ENCODE peak calls at places on chromosomes 5 and 9, in eight cellular contexts. H is endothelial cell of umbilical vein, W is heart left ventricle, O is stomach, V is IMR-90, E is HCT116, U is uterus, A is tibial nerve. X is an unnamed sample.
A peak's percentile ranks its signal among the peaks of the same experiment; 100 is the strongest.

GRCh38 chr9:70030156-70030555 is 13.5 kb upstream of the MAMDC2 start:
- DNase-seq in H (peak; percentile 39), W (no peak), O (no peak), V (no peak), E (no peak), U (no peak), A (no peak), X (no peak)

GRCh38 chr5:133409210-133409674 is 203.1 kb downstream of the FSTL4 start:
- DNase-seq in H (no peak), W (no peak), O (no peak), V (no peak), E (no peak), U (no peak), A (no peak), X (no peak)

GRCh38 chr5:133130387-133131118 is 78.7 kb downstream of the HSPA4 start:
- DNase-seq in H (peak; percentile 14), W (no peak), O (no peak), V (no peak), E (peak; percentile 53), U (no peak), A (no peak), X (no peak)

GRCh38 chr9:87387351-87388055 is 110.2 kb upstream of the DAPK1 start:
- DNase-seq in H (no peak), W (no peak), O (no peak), V (no peak), E (no peak), U (no peak), A (no peak), X (no peak)

GRCh38 chr5:171336486-171337206 is 27.6 kb downstream of the TLX3 start:
- DNase-seq in H (peak; percentile 73), W (peak; percentile 26), O (peak; percentile 36), V (peak; percentile 64), E (peak; percentile 42), U (peak; percentile 24), A (no peak), X (no peak)

GRCh38 chr9:76564300-76564699 is 105.3 kb downstream of the GCNT1 start:
- DNase-seq in H (peak; percentile 89), W (no peak), O (no peak), V (peak; percentile 47), E (no peak), U (no peak), A (no peak), X (no peak)

GRCh38 chr5:133425183-133425582 is 187.2 kb downstream of the FSTL4 start:
- DNase-seq in H (no peak), W (no peak), O (no peak), V (no peak), E (no peak), U (no peak), A (no peak), X (no peak)

GRCh38 chr5:157772077-157772613 is 28.6 kb downstream of the LSM11 start:
- DNase-seq in H (no peak), W (no peak), O (no peak), V (no peak), E (no peak), U (no peak), A (no peak), X (no peak)

GRCh38 chr5:138065102-138065501 is 18.7 kb upstream of the WNT8A start:
- DNase-seq in H (no peak), W (no peak), O (no peak), V (no peak), E (no peak), U (no peak), A (no peak), X (no peak)

GRCh38 chr9:120901704-120902103 is 24.7 kb upstream of the PHF19 start:
- DNase-seq in H (no peak), W (no peak), O (no peak), V (no peak), E (no peak), U (no peak), A (no peak), X (no peak)

GRCh38 chr9:71285191-71285656 is 163.8 kb upstream of the TRPM3 start:
- DNase-seq in H (peak; percentile 73), W (peak; percentile 31), O (no peak), V (peak; percentile 54), E (peak; percentile 43), U (no peak), A (no peak), X (no peak)

GRCh38 chr5:141258948-141259347 is 13.8 kb downstream of the PCDHB15 start:
- DNase-seq in H (no peak), W (no peak), O (no peak), V (no peak), E (no peak), U (no peak), A (no peak), X (no peak)
- H3K9me3 ChIP-seq in H (peaks cover 6% of the 10 kb centered on the region), W (peaks cover 100% of the 10 kb centered on the region), O (peaks cover 100% of the 10 kb centered on the region), V (peaks cover 40% of the 10 kb centered on the region), E (peaks cover 24% of the 10 kb centered on the region), U (no peaks in the 10 kb centered on the region), A (peaks cover 4% of the 10 kb centered on the region), X (peaks cover 73% of the 10 kb centered on the region)

DNA sequence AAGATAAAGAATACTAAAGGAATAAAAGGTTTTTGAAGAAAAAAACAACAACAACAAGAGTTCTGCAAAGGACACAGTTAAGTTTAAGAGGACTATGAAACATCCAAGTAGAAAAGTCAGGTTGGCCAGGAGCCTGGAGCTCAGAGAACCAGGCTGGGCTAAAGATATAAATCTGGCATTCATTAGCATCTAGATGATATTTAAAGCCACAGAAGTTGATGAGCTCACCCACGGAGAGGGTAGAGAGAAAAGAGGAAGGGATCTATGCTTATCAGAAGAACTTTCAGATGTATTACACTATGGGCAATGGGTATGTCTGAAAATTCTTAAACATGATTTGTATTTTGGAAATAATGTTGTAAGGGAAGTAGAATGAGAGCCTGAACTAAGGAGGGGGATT is 9.9 kb downstream of the MIER3 start:
- DNase-seq in H (no peak), W (no peak), O (no peak), V (peak; percentile 55), E (no peak), U (no peak), A (no peak), X (no peak)
- TF ChIP-seq POLR2A in H (no peak), W (no peak), O (no peak), V (no peak), E (no peak), U (no peak), A (no peak), X (no peak)

GRCh38 chr9:35737143-35737542 is 4.7 kb downstream of the CREB3 start:
- DNase-seq in H (no peak), W (peak; percentile 23), O (no peak), V (no peak), E (no peak), U (no peak), A (no peak), X (no peak)

GRCh38 chr9:35738924-35739323 is 6.5 kb downstream of the CREB3 start:
- DNase-seq in H (no peak), W (no peak), O (no peak), V (no peak), E (no peak), U (no peak), A (no peak), X (no peak)

GRCh38 chr9:35736201-35736633 is 3.8 kb downstream of the CREB3 start:
- DNase-seq in H (peak; percentile 87), W (peak; percentile 66), O (peak; percentile 75), V (peak; percentile 79), E (peak; percentile 64), U (no peak), A (peak; percentile 46), X (peak; percentile 64)

GRCh38 chr9:35740243-35740642 is 7.8 kb downstream of the CREB3 start:
- DNase-seq in H (no peak), W (no peak), O (no peak), V (no peak), E (no peak), U (no peak), A (no peak), X (no peak)

DNA sequence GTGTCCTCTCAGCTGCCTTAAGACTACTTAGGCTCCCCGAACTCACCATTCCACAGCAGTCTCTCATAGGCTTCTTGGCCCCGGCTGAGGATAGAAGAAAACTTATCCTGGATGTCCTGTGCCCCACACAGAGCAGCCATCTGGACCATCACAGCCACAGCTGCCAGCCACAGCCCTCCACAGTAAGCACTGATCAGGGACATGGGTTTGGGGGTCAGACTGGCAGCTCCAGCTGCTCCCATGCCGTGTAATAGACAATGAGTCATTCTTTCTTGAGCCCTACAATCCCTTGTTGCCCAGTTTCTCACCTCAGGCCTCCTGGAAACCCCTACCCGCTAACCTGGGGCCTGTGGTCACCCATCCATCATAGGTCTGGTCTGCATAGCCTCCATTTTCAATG is 5.7 kb downstream of the CREB3 start:
- DNase-seq in H (no peak), W (no peak), O (no peak), V (no peak), E (no peak), U (no peak), A (no peak), X (no peak)
- TF ChIP-seq CTCF in H (no peak), W (no peak), O (no peak), V (no peak), E (no peak), U (no peak), A (no peak), X (no peak)

GRCh38 chr5:124301850-124302249 is 444.6 kb downstream of the ZNF608 start:
- DNase-seq in H (no peak), W (no peak), O (no peak), V (peak; percentile 72), E (no peak), U (no peak), A (no peak), X (no peak)

GRCh38 chr5:124302504-124302903 is 443.9 kb downstream of the ZNF608 start:
- DNase-seq in H (no peak), W (no peak), O (no peak), V (peak; percentile 68), E (no peak), U (no peak), A (no peak), X (no peak)

GRCh38 chr5:124301222-124301621 is 445.2 kb downstream of the ZNF608 start:
- DNase-seq in H (no peak), W (no peak), O (no peak), V (no peak), E (no peak), U (no peak), A (no peak), X (no peak)

DNA sequence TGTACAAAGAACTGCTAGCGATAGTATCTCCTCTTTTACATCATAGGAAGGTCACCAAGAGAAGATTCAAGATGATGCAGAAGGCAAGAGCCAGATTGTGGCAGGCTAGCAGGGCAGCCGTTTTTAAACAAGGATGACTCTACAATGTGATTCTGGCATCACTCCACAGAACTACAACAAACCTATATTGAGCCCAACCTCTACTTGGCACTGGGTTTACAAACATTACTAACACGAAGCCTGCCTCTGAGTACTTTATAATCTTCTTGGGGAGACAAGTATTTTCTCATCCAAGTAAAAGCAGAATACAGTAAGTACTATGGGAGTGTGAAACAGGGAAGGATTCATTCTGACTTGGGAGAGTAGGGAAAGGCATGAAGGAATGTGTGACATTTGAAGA is 448.6 kb downstream of the ZNF608 start:
- DNase-seq in H (no peak), W (no peak), O (no peak), V (no peak), E (no peak), U (no peak), A (no peak), X (no peak)
- H3K9me3 ChIP-seq in H (no peaks in the 10 kb centered on the region), W (no peaks in the 10 kb centered on the region), O (no peaks in the 10 kb centered on the region), V (no peaks in the 10 kb centered on the region), E (no peaks in the 10 kb centered on the region), U (no peaks in the 10 kb centered on the region), A (no peaks in the 10 kb centered on the region), X (no peaks in the 10 kb centered on the region)